ENCODE peak calls at places on chromosome 2, in seven cellular contexts. Z, S, M, A, D, L and H are unnamed samples.

GRCh38 chr2:33022989-33023731 is 76.4 kb downstream of the LTBP1 start:
- DNase-seq in M (peak; percentile 89), S (no peak), D (peak; percentile 93), A (no peak), L (no peak), Z (no peak), H (no peak)

GRCh38 chr2:232488721-232489300 is 1.2 kb upstream of the ECEL1 start:
- DNase-seq in L (no peak), S (no peak), Z (no peak), D (no peak), A (no peak), M (no peak), H (no peak)

GRCh38 chr2:69762513-69763494 is 20.9 kb downstream of the ANXA4 start:
- DNase-seq in L (no peak), M (no peak), S (peak; percentile 34), Z (no peak), A (no peak), D (no peak), H (peak; percentile 93)

GRCh38 chr2:10878268-10878915 is 33.3 kb upstream of the KCNF1 start:
- DNase-seq in D (no peak), Z (no peak), M (no peak), A (no peak), S (no peak), L (no peak), H (no peak)

GRCh38 chr2:60100034-60100433 is 453.4 kb downstream of the BCL11A start:
- DNase-seq in D (no peak), Z (no peak), A (no peak), S (no peak), M (no peak), L (no peak), H (no peak)

GRCh38 chr2:152537252-152537651 is 180.0 kb downstream of the PRPF40A start:
- DNase-seq in Z (no peak), M (no peak), A (no peak), D (peak; percentile 71), L (no peak), S (no peak), H (no peak)

GRCh38 chr2:227908266-227909054 is 37.0 kb downstream of the DAW1 start:
- DNase-seq in D (peak; percentile 39), A (no peak), Z (no peak), L (no peak), S (no peak), M (peak; percentile 4), H (no peak)

GRCh38 chr2:118633371-118633770 is 214.1 kb downstream of the EN1 start:
- DNase-seq in D (no peak), S (no peak), M (no peak), A (no peak), Z (no peak), L (no peak), H (no peak)

GRCh38 chr2:113357071-113357470 is 78.3 kb upstream of the PAX8 start:
- DNase-seq in S (no peak), A (no peak), M (no peak), L (no peak), D (no peak), Z (no peak), H (no peak)

GRCh38 chr2:65377556-65378307 is 54.7 kb downstream of the SPRED2 start:
- DNase-seq in D (peak; percentile 87), A (no peak), L (peak; percentile 55), M (peak; percentile 67), S (no peak), Z (no peak), H (peak; percentile 51)

GRCh38 chr2:142722086-142722485 is 155.4 kb upstream of the KYNU start:
- DNase-seq in M (no peak), Z (no peak), A (no peak), S (no peak), D (no peak), L (no peak), H (peak; percentile 67)

GRCh38 chr2:227626580-227627151 is 9.4 kb downstream of the SCYGR4 start:
- DNase-seq in S (no peak), L (no peak), Z (no peak), M (no peak), D (no peak), A (no peak), H (no peak)

GRCh38 chr2:157440404-157441071 is 3.4 kb downstream of the CYTIP start:
- DNase-seq in L (no peak), A (no peak), M (no peak), Z (no peak), D (no peak), S (no peak), H (no peak)

GRCh38 chr2:32812316-32812715 is 134.4 kb upstream of the LTBP1 start:
- DNase-seq in M (no peak), A (no peak), L (no peak), S (no peak), D (peak; percentile 44), Z (no peak), H (peak; percentile 62)

GRCh38 chr2:68320118-68320641 is 431 bp upstream of the CNRIP1 start:
- DNase-seq in Z (no peak), D (peak; percentile 14), A (no peak), M (no peak), S (no peak), L (no peak), H (peak; percentile 42)

GRCh38 chr2:118197011-118197695 is 108.9 kb downstream of the INSIG2 start:
- DNase-seq in D (peak; percentile 33), L (no peak), Z (no peak), S (no peak), M (no peak), A (no peak), H (peak; percentile 38)

GRCh38 chr2:63881208-63881607 is 39.5 kb downstream of the UGP2 start:
- DNase-seq in Z (no peak), L (no peak), A (no peak), S (no peak), D (no peak), M (no peak), H (no peak)

GRCh38 chr2:47520825-47521665 is 118.1 kb downstream of the MSH2 start:
- DNase-seq in Z (peak; percentile 74), L (no peak), M (no peak), A (peak; percentile 57), S (peak; percentile 17), D (peak; percentile 51), H (peak; percentile 46)

GRCh38 chr2:57479994-57480393 is 566.6 kb upstream of the VRK2 start:
- DNase-seq in D (no peak), L (no peak), A (no peak), M (no peak), Z (no peak), S (no peak), H (no peak)

GRCh38 chr2:190277234-190278112 is 42.2 kb downstream of the HIBCH start:
- DNase-seq in A (no peak), S (no peak), Z (no peak), L (no peak), D (peak; percentile 75), M (no peak), H (peak; percentile 49)

GRCh38 chr2:8546319-8547283 is 135.3 kb upstream of the ID2 start:
- DNase-seq in Z (peak; percentile 30), S (no peak), L (no peak), A (peak; percentile 4), M (no peak), D (no peak), H (no peak)

GRCh38 chr2:28422903-28423741 is 30.5 kb downstream of the FOSL2 start:
- DNase-seq in L (no peak), S (no peak), A (no peak), Z (no peak), D (no peak), M (no peak), H (no peak)

GRCh38 chr2:211503856-211504255 is 947.5 kb downstream of the CPS1 start:
- DNase-seq in A (no peak), D (no peak), L (no peak), M (no peak), Z (no peak), S (no peak), H (no peak)

GRCh38 chr2:56729212-56729611 is 545.4 kb downstream of the CCDC85A start:
- DNase-seq in L (no peak), A (no peak), D (peak; percentile 7), M (no peak), Z (no peak), S (no peak), H (no peak)

GRCh38 chr2:18625563-18625962 is 36.2 kb upstream of the NT5C1B start:
- DNase-seq in D (no peak), A (no peak), Z (no peak), S (no peak), L (no peak), M (no peak), H (no peak)